ENCODE peak calls at places on chromosomes 4 and X, in nine cellular contexts. I is skeletal muscle cell; H is AG04450; L is upper lobe of left lung; C is GM12891; D is psoas muscle; B is NCI-H345; E is amygdala; Z is effector CD8-positive, alpha-beta T cell. V is an unnamed sample.

GRCh38 chrX:21865436-21865835 is 9.6 kb downstream of the YY2 start:
- DNase-seq in I (no peak), H (no peak), L (no peak), C (no peak), D (no peak), B (no peak), E (no peak), Z (no peak), V (no peak)

GRCh38 chr4:44725861-44726820 is at the start of gene GNPDA2:
- DNase-seq in I (peak), H (peak), L (peak), C (peak), D (peak), B (peak), E (peak), Z (peak), V (peak)

GRCh38 chrX:3286196-3286920 is 60.1 kb downstream of the MXRA5 start:
- DNase-seq in I (peak), H (no peak), L (no peak), C (no peak), D (no peak), B (no peak), E (no peak), Z (no peak), V (peak)

GRCh38 chrX:47093248-47093647 is 15.0 kb downstream of the RGN start:
- DNase-seq in I (no peak), H (peak), L (no peak), C (no peak), D (no peak), B (peak), E (no peak), Z (no peak), V (peak)

GRCh38 chrX:9676311-9676710 is 89.3 kb downstream of the GPR143 start:
- DNase-seq in I (peak), H (no peak), L (no peak), C (no peak), D (peak), B (no peak), E (no peak), Z (no peak), V (no peak)

GRCh38 chrX:121356139-121356849 is 308.9 kb downstream of the GLUD2 start:
- DNase-seq in I (no peak), H (no peak), L (peak), C (no peak), D (no peak), B (no peak), E (no peak), Z (no peak), V (no peak)

GRCh38 chr4:17475481-17475880 is 36.4 kb downstream of the QDPR start:
- DNase-seq in I (no peak), H (no peak), L (no peak), C (no peak), D (no peak), B (no peak), E (no peak), Z (no peak), V (no peak)

GRCh38 chrX:126836195-126836594 is 16.7 kb downstream of the PRR32 start:
- DNase-seq in I (no peak), H (no peak), L (no peak), C (no peak), D (no peak), B (no peak), E (no peak), Z (no peak), V (no peak)

GRCh38 chr4:81030061-81030616 is 369 bp upstream of the BMP3 start:
- DNase-seq in I (no peak), H (no peak), L (no peak), C (no peak), D (no peak), B (peak), E (no peak), Z (no peak), V (no peak)

GRCh38 chrX:154785711-154786110 is 19.6 kb downstream of the MPP1 start:
- DNase-seq in I (no peak), H (no peak), L (no peak), C (no peak), D (no peak), B (no peak), E (no peak), Z (no peak), V (no peak)

GRCh38 chr4:164614999-164615398 is 138.9 kb upstream of the SMIM31 start:
- DNase-seq in I (no peak), H (no peak), L (no peak), C (no peak), D (no peak), B (no peak), E (no peak), Z (no peak), V (no peak)

GRCh38 chr4:4274226-4274625 is 15.7 kb downstream of the LYAR start:
- DNase-seq in I (no peak), H (no peak), L (no peak), C (no peak), D (no peak), B (no peak), E (no peak), Z (no peak), V (no peak)

GRCh38 chrX:7996414-7996813 is 69.2 kb upstream of the PNPLA4 start:
- DNase-seq in I (no peak), H (no peak), L (no peak), C (no peak), D (no peak), B (peak), E (no peak), Z (peak), V (peak)

V was measured in NCI-H460.